ENCODE peak calls at places on chromosomes 7 and 10, in eight cellular contexts. K, G, I, C, A, L, B and R are unnamed samples.
A peak's percentile ranks its signal among the peaks of the same experiment; 100 is the strongest.

GRCh38 chr7:35736725-35737124 is 41.8 kb upstream of the HERPUD2 start:
- DNase-seq in B (no peak), G (no peak), A (no peak), C (peak; percentile 62), L (no peak), I (peak; percentile 19), K (peak; percentile 23), R (peak; percentile 89)

GRCh38 chr10:9035355-9035754 is 980.9 kb downstream of the GATA3 start:
- DNase-seq in A (no peak), K (no peak), I (no peak), B (no peak), L (no peak), G (no peak), C (no peak), R (no peak)

GRCh38 chr7:26375604-26376207 is 84.0 kb downstream of the SNX10 start:
- DNase-seq in C (no peak), K (no peak), G (no peak), A (no peak), L (peak; percentile 46), I (no peak), B (no peak), R (no peak)

GRCh38 chr7:42244828-42245227 is 7.8 kb upstream of the GLI3 start:
- DNase-seq in B (no peak), L (no peak), I (peak; percentile 60), A (no peak), G (no peak), C (peak; percentile 29), K (no peak), R (peak; percentile 54)

GRCh38 chr7:18320971-18321567 is 174.5 kb upstream of the HDAC9 start:
- DNase-seq in I (peak; percentile 29), B (peak; percentile 31), A (peak; percentile 43), G (no peak), C (peak; percentile 45), K (peak; percentile 55), L (peak; percentile 63), R (peak; percentile 73)

GRCh38 chr10:96614515-96614914 is 27.7 kb upstream of the TM9SF3 start:
- DNase-seq in L (peak; percentile 25), G (no peak), I (peak; percentile 91), K (peak; percentile 61), C (peak; percentile 88), A (peak; percentile 23), B (peak; percentile 36), R (peak; percentile 91)

GRCh38 chr7:50661345-50662058 is 96.3 kb upstream of the DDC start:
- DNase-seq in B (no peak), A (no peak), K (no peak), G (no peak), I (no peak), C (no peak), L (no peak), R (no peak)

GRCh38 chr10:49265885-49266284 is 33.1 kb upstream of the C10orf71 start:
- DNase-seq in K (no peak), G (no peak), A (no peak), I (no peak), B (no peak), L (no peak), C (no peak), R (no peak)

GRCh38 chr10:104256335-104257080 is 1.8 kb downstream of the GSTO1 start:
- DNase-seq in I (no peak), G (no peak), C (no peak), L (no peak), B (peak; percentile 23), K (no peak), A (no peak), R (peak; percentile 11)

GRCh38 chr10:42551582-42552187 is 86.7 kb downstream of the ZNF33B start:
- DNase-seq in A (no peak), C (no peak), K (peak; percentile 18), I (no peak), G (no peak), B (no peak), L (peak; percentile 3), R (no peak)

GRCh38 chr10:77965294-77965693 is 38.7 kb upstream of the DLG5 start:
- DNase-seq in G (no peak), L (no peak), I (peak; percentile 87), K (no peak), A (no peak), B (no peak), C (no peak), R (peak; percentile 99)

GRCh38 chr10:22613011-22613410 is 101.4 kb downstream of the PIP4K2A start:
- DNase-seq in A (no peak), L (no peak), B (no peak), C (no peak), K (no peak), I (no peak), G (no peak), R (no peak)

GRCh38 chr7:51318886-51319579 is 2.4 kb upstream of the COBL start:
- DNase-seq in B (no peak), L (no peak), C (no peak), A (no peak), I (no peak), K (no peak), G (no peak), R (no peak)

GRCh38 chr7:122597277-122597676 is 101.6 kb downstream of the RNF133 start:
- DNase-seq in L (no peak), I (no peak), B (no peak), A (no peak), C (no peak), G (no peak), K (no peak), R (no peak)

GRCh38 chr10:3068968-3069737 is 1.8 kb downstream of the PFKP start:
- DNase-seq in B (peak; percentile 87), G (peak; percentile 43), A (no peak), K (no peak), I (no peak), C (no peak), L (peak; percentile 56), R (no peak)
- H3K27ac ChIP-seq in B (peak overlapping the region; percentile 62), G (peak overlapping the region; percentile 48), A (peak overlapping the region; percentile 89), K (peak overlapping the region; percentile 96), I (peak overlapping the region; percentile 79), C (peak overlapping the region; percentile 76), L (no peak overlapping the region), R (peak overlapping the region; percentile 30)

GRCh38 chr10:62083868-62084267 is 182.4 kb downstream of the ARID5B start:
- DNase-seq in G (no peak), K (peak; percentile 23), A (no peak), C (peak; percentile 77), B (peak; percentile 49), I (peak; percentile 66), L (no peak), R (peak; percentile 85)
- H3K27ac ChIP-seq in G (peak overlapping the region; percentile 82), K (peak overlapping the region; percentile 78), A (no peak overlapping the region), C (peak overlapping the region; percentile 96), B (peak overlapping the region; percentile 97), I (peak overlapping the region; percentile 80), L (no peak overlapping the region), R (peak overlapping the region; percentile 54)

DNA sequence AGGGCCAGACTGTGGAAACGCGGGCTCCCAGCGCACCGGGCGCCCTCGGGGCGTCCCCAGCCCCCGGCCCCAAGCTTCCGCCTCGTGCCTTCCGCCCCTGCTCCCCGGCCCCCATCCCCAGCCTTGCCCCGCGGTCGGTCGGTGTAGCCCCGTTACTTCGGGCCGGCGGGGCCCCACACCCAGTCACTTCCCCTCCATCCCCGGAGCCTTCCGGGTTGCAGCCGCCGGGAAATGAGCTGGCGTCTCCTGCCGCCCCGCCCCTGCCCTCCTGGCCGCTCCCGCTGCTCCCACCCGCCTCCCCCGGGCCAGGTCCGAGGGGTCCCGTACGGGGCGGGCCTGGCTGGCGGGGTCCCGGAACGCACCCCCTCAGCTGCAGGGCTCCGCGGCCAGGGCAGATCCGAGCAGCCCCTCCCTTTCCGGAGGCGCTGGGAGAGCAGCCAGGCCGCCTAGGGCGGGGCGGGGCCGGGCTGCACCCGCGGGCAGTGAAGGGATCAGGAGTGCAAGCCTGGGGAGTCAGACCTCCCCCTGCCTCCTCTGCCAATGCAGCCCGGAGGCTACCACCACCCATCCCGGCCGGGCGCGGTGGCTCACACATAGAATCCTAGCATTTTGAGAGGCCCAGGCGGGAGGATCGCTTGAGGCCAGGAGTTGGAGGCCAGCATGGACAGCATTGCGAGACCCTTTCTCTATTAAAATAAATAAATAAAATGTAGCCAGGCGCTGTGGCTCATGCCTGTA is 709 bp downstream of the ARPC1B start:
- DNase-seq in L (peak; percentile 70), I (peak; percentile 36), K (peak; percentile 73), B (peak; percentile 92), A (no peak), G (peak; percentile 79), C (peak; percentile 80), R (peak; percentile 78)
- H3K27ac ChIP-seq in L (peak overlapping the region; percentile 53), I (no peak overlapping the region), K (peak overlapping the region; percentile 98), B (peak overlapping the region; percentile 45), A (peak overlapping the region; percentile 74), G (peak overlapping the region; percentile 92), C (peak overlapping the region; percentile 97), R (peak overlapping the region; percentile 58)

DNA sequence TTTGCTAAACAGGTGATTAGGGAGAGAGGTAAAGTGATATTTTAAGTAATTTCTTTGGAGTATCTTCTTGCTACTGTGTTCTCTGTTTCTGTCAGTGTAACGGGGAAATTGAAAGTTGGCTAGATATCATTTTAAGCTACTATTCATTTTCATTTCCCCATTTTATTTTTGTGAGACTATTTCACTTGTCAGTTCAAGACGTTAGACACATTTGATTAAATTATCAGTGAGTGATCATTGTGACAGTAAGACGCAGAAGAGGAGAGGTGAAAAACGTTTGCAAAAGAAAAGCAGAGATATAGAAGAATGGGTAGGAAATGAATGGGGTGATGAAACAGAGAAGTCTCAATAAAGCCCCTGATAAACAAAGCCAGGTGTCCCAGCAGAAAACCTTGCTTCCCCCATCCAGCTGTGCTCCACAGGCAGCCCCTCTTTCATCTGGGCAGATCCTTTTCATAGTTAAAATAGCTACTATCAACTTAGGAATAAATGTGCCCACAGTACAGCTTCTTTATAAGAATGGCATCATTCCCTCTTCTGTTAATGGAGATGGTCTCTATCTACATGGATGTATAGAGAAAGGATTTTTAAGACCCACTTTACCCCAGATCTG is 137.9 kb upstream of the ITGB1 start:
- DNase-seq in I (no peak), K (no peak), L (no peak), C (no peak), G (no peak), A (no peak), B (no peak), R (no peak)
- H3K27ac ChIP-seq in I (no peak overlapping the region), K (no peak overlapping the region), L (no peak overlapping the region), C (no peak overlapping the region), G (no peak overlapping the region), A (no peak overlapping the region), B (no peak overlapping the region), R (no peak overlapping the region)